ENCODE peak calls at places on chromosome 9, in nine cellular contexts. B is left lung, E is A549, A is AG09309, S is GM12865, G is HFFc6, F is neural crest cell, D is upper lobe of right lung, K is RWPE1. C is an unnamed sample.

GRCh38 chr9:130448035-130448624 is 3.4 kb downstream of the ASS1 start:
- DNase-seq in B (no peak), E (no peak), A (no peak), S (peak; percentile 10), G (no peak), F (no peak), D (no peak), K (no peak), C (no peak)

GRCh38 chr9:79362100-79363081 is 209.4 kb upstream of the TLE4 start:
- DNase-seq in B (no peak), E (peak; percentile 82), A (no peak), S (no peak), G (peak; percentile 10), F (no peak), D (no peak), K (peak; percentile 48), C (peak; percentile 48)

GRCh38 chr9:77601476-77602056 is 46.6 kb downstream of the GNA14 start:
- DNase-seq in B (no peak), E (no peak), A (no peak), S (no peak), G (no peak), F (no peak), D (no peak), K (no peak), C (no peak)

GRCh38 chr9:109385499-109385898 is 64.6 kb upstream of the EPB41L4B start:
- DNase-seq in B (no peak), E (no peak), A (no peak), S (no peak), G (no peak), F (no peak), D (no peak), K (no peak), C (no peak)

GRCh38 chr9:104093162-104093561 is 947 bp upstream of the SMC2 start:
- DNase-seq in B (no peak), E (no peak), A (no peak), S (no peak), G (no peak), F (no peak), D (no peak), K (no peak), C (peak; percentile 12)

GRCh38 chr9:95373069-95373681 is 55.7 kb upstream of the FANCC start:
- DNase-seq in B (no peak), E (no peak), A (no peak), S (no peak), G (no peak), F (no peak), D (no peak), K (peak; percentile 42), C (no peak)

GRCh38 chr9:96203867-96204412 is 98.0 kb downstream of the HSD17B3 start:
- DNase-seq in B (no peak), E (no peak), A (no peak), S (no peak), G (no peak), F (no peak), D (no peak), K (no peak), C (no peak)

GRCh38 chr9:133148351-133149129 is 15.2 kb downstream of the GBGT1 start:
- DNase-seq in B (peak; percentile 65), E (no peak), A (no peak), S (peak; percentile 66), G (peak; percentile 12), F (peak; percentile 30), D (peak; percentile 88), K (peak; percentile 71), C (no peak)

GRCh38 chr9:124122321-124122720 is 110.8 kb downstream of the LHX2 start:
- DNase-seq in B (no peak), E (no peak), A (no peak), S (no peak), G (peak; percentile 28), F (no peak), D (no peak), K (no peak), C (no peak)

GRCh38 chr9:127104465-127105311 is 17.7 kb downstream of the ANGPTL2 start:
- DNase-seq in B (no peak), E (no peak), A (peak; percentile 40), S (no peak), G (no peak), F (no peak), D (no peak), K (no peak), C (no peak)

GRCh38 chr9:21696411-21696865 is 106.0 kb upstream of the MTAP start:
- DNase-seq in B (no peak), E (peak; percentile 70), A (no peak), S (peak; percentile 6), G (no peak), F (no peak), D (no peak), K (no peak), C (no peak)

GRCh38 chr9:16315720-16316119 is 554.8 kb downstream of the BNC2 start:
- DNase-seq in B (no peak), E (no peak), A (peak; percentile 27), S (no peak), G (no peak), F (no peak), D (no peak), K (no peak), C (peak; percentile 28)
- TF ChIP-seq CTCF in B (no peak), E (no peak), A (no peak), S (no peak), G (no peak), F (no peak), D (no peak), K (no peak), C (no peak)

DNA sequence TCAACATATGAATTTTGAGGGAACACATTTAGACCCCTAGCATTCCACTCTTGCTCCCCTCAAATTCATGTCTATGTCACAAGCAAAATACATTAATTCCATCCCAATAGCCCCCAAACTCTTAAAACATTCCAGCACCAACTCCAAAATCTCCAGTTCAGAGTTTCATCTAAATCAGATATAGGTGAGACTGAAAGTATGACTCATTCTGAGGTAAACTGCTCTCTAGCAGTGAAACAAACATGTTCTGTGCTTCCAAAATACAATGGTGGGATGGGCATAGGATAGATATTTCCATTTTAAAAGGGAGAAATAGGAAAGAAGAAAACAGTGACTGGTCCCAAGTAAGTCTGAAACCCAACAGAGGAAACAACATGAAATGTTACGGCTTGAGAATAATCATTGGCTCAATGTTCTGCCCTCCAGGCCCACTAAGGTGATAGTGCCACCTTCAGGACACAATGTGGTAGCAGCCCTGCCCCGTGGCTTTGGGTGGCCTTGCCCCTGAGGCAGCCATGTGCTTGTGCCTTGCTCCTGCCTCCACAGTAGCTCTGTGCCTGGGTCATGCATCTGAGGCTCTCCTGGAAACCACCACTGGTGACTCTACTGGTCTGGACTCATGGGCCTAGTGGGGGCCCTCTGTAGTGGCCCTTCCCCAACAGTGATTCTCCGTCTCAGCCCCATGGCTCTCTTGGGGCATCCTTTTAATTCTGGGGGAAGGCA is 36.4 kb upstream of the IPPK start:
- DNase-seq in B (no peak), E (peak; percentile 35), A (no peak), S (peak; percentile 62), G (no peak), F (no peak), D (no peak), K (peak; percentile 57), C (no peak)
- TF ChIP-seq CTCF in B (peak; percentile 56), E (no peak), A (peak; percentile 56), S (peak; percentile 62), G (peak; percentile 73), F (peak; percentile 46), D (peak; percentile 48), K (peak; percentile 33), C (peak; percentile 60)

GRCh38 chr9:7210854-7211637 is 453.3 kb downstream of the KDM4C start:
- DNase-seq in B (no peak), E (no peak), A (no peak), S (no peak), G (no peak), F (no peak), D (no peak), K (no peak), C (no peak)

GRCh38 chr9:7212101-7212500 is 454.3 kb downstream of the KDM4C start:
- DNase-seq in B (no peak), E (no peak), A (no peak), S (no peak), G (no peak), F (peak; percentile 2), D (no peak), K (no peak), C (no peak)

GRCh38 chr9:7209051-7209450 is 451.3 kb downstream of the KDM4C start:
- DNase-seq in B (no peak), E (no peak), A (no peak), S (no peak), G (no peak), F (no peak), D (no peak), K (no peak), C (no peak)

GRCh38 chr9:7209990-7210389 is 452.2 kb downstream of the KDM4C start:
- DNase-seq in B (no peak), E (no peak), A (no peak), S (no peak), G (no peak), F (no peak), D (no peak), K (no peak), C (no peak)

GRCh38 chr9:7211657-7212056 is 453.9 kb downstream of the KDM4C start:
- DNase-seq in B (no peak), E (no peak), A (no peak), S (no peak), G (no peak), F (no peak), D (no peak), K (no peak), C (no peak)
- TF ChIP-seq CTCF in B (no peak), E (no peak), A (no peak), S (no peak), G (no peak), F (no peak), D (no peak), K (no peak), C (no peak)

DNA sequence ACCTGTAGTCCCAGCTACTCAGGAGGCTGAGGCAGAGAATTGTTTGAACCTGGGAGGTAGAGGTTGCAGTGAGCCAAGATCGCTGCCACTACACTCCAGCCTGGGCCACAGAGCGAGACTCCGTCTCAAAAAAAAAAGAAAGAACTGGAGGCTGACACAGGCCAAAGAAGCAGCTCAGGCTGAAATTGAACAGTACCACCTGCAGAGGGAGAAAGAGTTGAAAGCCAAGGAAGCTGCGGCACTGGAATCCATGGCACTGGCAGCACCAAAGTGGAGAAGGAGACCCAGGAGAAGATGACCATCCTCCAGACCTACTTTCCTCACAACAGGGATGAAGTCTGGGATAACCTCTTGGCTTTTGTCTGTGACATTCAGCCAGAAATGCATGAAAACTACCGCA is 11.3 kb upstream of the TMEM141 start:
- DNase-seq in B (no peak), E (no peak), A (no peak), S (no peak), G (no peak), F (no peak), D (no peak), K (no peak), C (no peak)
- TF ChIP-seq CTCF in B (no peak), E (no peak), A (no peak), S (no peak), G (peak; percentile 31), F (no peak), D (no peak), K (no peak), C (peak; percentile 38)

GRCh38 chr9:74478606-74479005 is 18.5 kb upstream of the RORB start:
- DNase-seq in B (no peak), E (no peak), A (no peak), S (no peak), G (no peak), F (no peak), D (no peak), K (no peak), C (no peak)
- TF ChIP-seq CTCF in B (no peak), E (no peak), A (no peak), S (no peak), G (no peak), F (no peak), D (no peak), K (no peak), C (no peak)

C was measured in brain microvascular endothelial cell.